ENCODE peak calls at places on chromosomes 1 and 21, in seven cellular contexts. Y, P, O, B, Q, I and C are unnamed samples.

GRCh38 chr1:200154069-200154767 is 126.7 kb downstream of the NR5A2 start:
- DNase-seq in Y (no peak), P (no peak), O (peak; percentile 90), B (no peak), Q (no peak), I (no peak), C (peak; percentile 57)

GRCh38 chr21:44255519-44255981 is 6.1 kb downstream of the DNMT3L start:
- DNase-seq in Y (no peak), P (no peak), O (peak; percentile 10), B (no peak), Q (no peak), I (no peak), C (no peak)

GRCh38 chr1:222711319-222712252 is 705 bp downstream of the AIDA start:
- DNase-seq in Y (peak; percentile 55), P (peak; percentile 15), O (peak; percentile 90), B (peak; percentile 59), Q (peak; percentile 37), I (peak; percentile 23), C (peak; percentile 40)

GRCh38 chr21:30689822-30690221 is 28.8 kb downstream of the KRTAP21-3 start:
- DNase-seq in Y (no peak), P (no peak), O (no peak), B (peak; percentile 20), Q (no peak), I (no peak), C (no peak)

GRCh38 chr1:31326461-31326860 is 29.6 kb downstream of the ZCCHC17 start:
- DNase-seq in Y (no peak), P (no peak), O (no peak), B (no peak), Q (no peak), I (no peak), C (no peak)

GRCh38 chr1:110083453-110084225 is 13.2 kb upstream of the ALX3 start:
- DNase-seq in Y (no peak), P (no peak), O (no peak), B (peak; percentile 59), Q (no peak), I (no peak), C (no peak)

GRCh38 chr21:41481191-41481590 is 26.8 kb downstream of the TMPRSS2 start:
- DNase-seq in Y (no peak), P (no peak), O (no peak), B (no peak), Q (no peak), I (no peak), C (no peak)

GRCh38 chr21:36762636-36763035 is 63.7 kb downstream of the SIM2 start:
- DNase-seq in Y (no peak), P (no peak), O (no peak), B (no peak), Q (no peak), I (no peak), C (no peak)

GRCh38 chr1:48680411-48681035 is 96.2 kb downstream of the BEND5 start:
- DNase-seq in Y (no peak), P (no peak), O (no peak), B (peak; percentile 72), Q (no peak), I (no peak), C (no peak)

GRCh38 chr21:33478858-33479678 is 706 bp downstream of the TMEM50B start:
- DNase-seq in Y (no peak), P (no peak), O (peak; percentile 66), B (peak; percentile 71), Q (no peak), I (peak; percentile 10), C (peak; percentile 34)

GRCh38 chr1:214864896-214865688 is 217.4 kb upstream of the KCNK2 start:
- DNase-seq in Y (no peak), P (no peak), O (no peak), B (no peak), Q (no peak), I (no peak), C (no peak)

GRCh38 chr1:50505427-50505826 is 82.2 kb upstream of the DMRTA2 start:
- DNase-seq in Y (no peak), P (no peak), O (no peak), B (no peak), Q (no peak), I (no peak), C (no peak)

GRCh38 chr1:183957216-183957830 is 80.2 kb downstream of the COLGALT2 start:
- DNase-seq in Y (no peak), P (no peak), O (no peak), B (no peak), Q (no peak), I (no peak), C (no peak)

GRCh38 chr1:54686155-54686554 is 29.5 kb upstream of the TTC4 start:
- DNase-seq in Y (no peak), P (no peak), O (no peak), B (no peak), Q (no peak), I (no peak), C (no peak)

GRCh38 chr1:13808729-13809131 is 108.7 kb downstream of the PRDM2 start:
- DNase-seq in Y (no peak), P (no peak), O (peak; percentile 90), B (no peak), Q (no peak), I (no peak), C (no peak)

GRCh38 chr1:202162049-202162417 is 1.6 kb upstream of the PTPN7 start:
- DNase-seq in Y (no peak), P (no peak), O (peak; percentile 74), B (no peak), Q (no peak), I (no peak), C (peak; percentile 97)

GRCh38 chr1:86352096-86352495 is 44.0 kb downstream of the ODF2L start:
- DNase-seq in Y (no peak), P (no peak), O (no peak), B (no peak), Q (no peak), I (no peak), C (no peak)

GRCh38 chr1:10979483-10979920 is 33.0 kb upstream of the TARDBP start:
- DNase-seq in Y (no peak), P (no peak), O (no peak), B (no peak), Q (no peak), I (peak; percentile 85), C (no peak)

GRCh38 chr1:10761503-10762152 is 34.8 kb downstream of the CASZ1 start:
- DNase-seq in Y (no peak), P (no peak), O (no peak), B (peak; percentile 35), Q (no peak), I (peak; percentile 27), C (no peak)

GRCh38 chr1:163166886-163167555 is 35.7 kb downstream of the RGS5 start:
- DNase-seq in Y (no peak), P (no peak), O (no peak), B (peak; percentile 35), Q (no peak), I (no peak), C (peak; percentile 7)

GRCh38 chr1:58580186-58580585 is 3.1 kb upstream of the TACSTD2 start:
- DNase-seq in Y (no peak), P (no peak), O (no peak), B (no peak), Q (no peak), I (no peak), C (no peak)

GRCh38 chr1:8283058-8283884 is 34.6 kb upstream of the SLC45A1 start:
- DNase-seq in Y (no peak), P (no peak), O (no peak), B (no peak), Q (no peak), I (no peak), C (peak; percentile 34)

GRCh38 chr21:41526478-41527087 is 18.6 kb upstream of the TMPRSS2 start:
- DNase-seq in Y (no peak), P (no peak), O (no peak), B (no peak), Q (no peak), I (no peak), C (no peak)

GRCh38 chr1:209248649-209249279 is 334.8 kb upstream of the CAMK1G start:
- DNase-seq in Y (peak; percentile 64), P (peak; percentile 71), O (peak; percentile 68), B (peak; percentile 88), Q (peak; percentile 59), I (peak; percentile 34), C (peak; percentile 43)

DNA sequence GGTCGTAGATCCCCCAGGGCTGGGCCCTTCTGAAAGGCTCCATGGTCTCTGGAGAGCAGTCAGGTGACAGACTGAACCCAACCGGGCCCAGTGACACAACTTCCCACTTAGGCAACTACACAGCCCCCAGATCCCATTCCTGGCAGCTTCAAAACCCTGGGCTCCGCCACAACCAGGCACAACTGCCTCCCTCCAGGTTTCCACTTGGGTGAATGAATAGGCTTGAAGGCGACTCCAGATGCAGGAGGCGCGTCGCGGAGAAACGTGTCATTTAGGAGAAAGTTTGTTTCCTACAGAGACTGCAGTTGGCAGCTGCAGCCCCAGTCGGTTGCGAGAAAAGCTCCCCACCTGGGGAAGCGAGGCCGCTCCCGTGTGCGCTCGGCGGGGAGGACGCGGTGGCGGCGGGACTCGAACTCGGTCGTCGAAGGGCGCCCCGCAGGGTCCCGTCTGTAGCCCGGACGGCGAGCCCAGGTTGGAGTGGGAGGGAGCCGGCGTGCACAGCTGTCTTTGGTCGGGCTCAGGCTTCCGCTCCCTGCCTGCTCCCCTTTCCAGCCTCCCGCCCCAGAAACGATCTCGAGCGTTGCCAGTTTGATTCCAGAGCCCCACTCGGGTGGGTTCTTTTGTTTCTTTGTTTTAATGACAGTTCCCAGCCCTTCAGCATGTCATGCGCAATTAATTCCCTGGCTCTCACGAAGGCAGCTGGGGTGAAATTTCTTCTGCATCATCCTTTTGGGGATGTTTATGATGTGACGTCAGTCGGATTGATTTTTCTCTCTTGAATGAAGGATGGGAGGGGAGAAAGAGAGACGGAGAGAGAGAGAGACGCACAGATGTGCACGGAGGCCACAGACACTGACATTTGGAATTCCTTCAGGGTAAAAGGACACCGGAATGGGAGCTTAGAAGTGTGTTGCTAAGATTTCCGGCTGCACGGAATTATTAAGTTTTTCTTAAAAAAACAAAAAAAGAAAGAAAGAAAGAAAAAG is 862 bp upstream of the SGIP1 start:
- DNase-seq in Y (no peak), P (no peak), O (peak; percentile 14), B (peak; percentile 62), Q (no peak), I (no peak), C (no peak)
- H3K27ac ChIP-seq in Y (no peak overlapping the region), P (no peak overlapping the region), O (no peak overlapping the region), B (no peak overlapping the region), Q (no peak overlapping the region), I (no peak overlapping the region), C (no peak overlapping the region)

DNA sequence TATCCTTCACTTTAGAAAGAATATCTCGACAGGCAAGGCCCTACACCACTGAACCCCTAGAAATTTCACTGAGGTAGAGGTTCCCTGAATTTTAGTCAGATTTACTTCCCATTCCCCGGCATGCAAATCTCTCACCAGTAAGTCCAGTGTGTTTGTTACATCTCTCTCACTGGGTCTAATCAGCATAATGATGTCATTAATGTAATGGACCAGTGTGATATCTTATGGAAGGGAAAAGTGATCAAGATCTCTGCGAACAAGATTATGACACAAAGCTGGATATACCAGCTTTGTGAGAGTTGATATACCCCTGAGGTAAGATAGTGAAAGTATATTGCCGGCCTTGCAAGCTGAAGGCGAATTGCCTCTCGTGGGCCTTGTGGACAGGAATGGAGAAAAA is 7.9 kb downstream of the RNU11 start:
- DNase-seq in Y (no peak), P (no peak), O (no peak), B (no peak), Q (no peak), I (no peak), C (no peak)
- TF ChIP-seq REST in Y (no peak), P (no peak), O (no peak), B (no peak), Q (no peak), I (no peak), C (no peak)

GRCh38 chr1:234538930-234539649 is 60.1 kb upstream of the TARBP1 start:
- DNase-seq in Y (no peak), P (no peak), O (no peak), B (no peak), Q (no peak), I (no peak), C (no peak)
- H3K4me3 ChIP-seq in Y (no peak overlapping the region), P (no peak overlapping the region), O (no peak overlapping the region), B (no peak overlapping the region), Q (no peak overlapping the region), I (peak overlapping the region; percentile 46), C (no peak overlapping the region)

GRCh38 chr1:240189386-240189989 is 97.8 kb downstream of the FMN2 start:
- DNase-seq in Y (peak; percentile 40), P (no peak), O (peak; percentile 35), B (peak; percentile 76), Q (no peak), I (peak; percentile 33), C (peak; percentile 36)
- H3K27ac ChIP-seq in Y (no peak overlapping the region), P (no peak overlapping the region), O (no peak overlapping the region), B (no peak overlapping the region), Q (no peak overlapping the region), I (no peak overlapping the region), C (no peak overlapping the region)